ENCODE peak calls at places on chromosomes 5 and 9, in nine cellular contexts. Q, F, N, O, T, D, W, J and S are unnamed samples.

GRCh38 chr5:124877501-124878146 is 131.2 kb upstream of the ZNF608 start:
- DNase-seq in T (no peak), W (no peak), Q (no peak), O (no peak), F (no peak), J (no peak), N (no peak), D (no peak), S (no peak)

GRCh38 chr5:76083555-76084495 is 642 bp downstream of the SV2C start:
- DNase-seq in T (no peak), O (peak), W (peak), D (peak), J (peak), Q (peak), N (no peak), F (no peak), S (no peak)

GRCh38 chr5:126920291-126920690 is 110.1 kb downstream of the MARCHF3 start:
- DNase-seq in O (peak), J (no peak), N (no peak), W (no peak), Q (no peak), D (no peak), F (no peak), T (no peak), S (no peak)

GRCh38 chr9:132267660-132268059 is 87.1 kb downstream of the SETX start:
- DNase-seq in D (no peak), T (no peak), O (no peak), F (no peak), J (no peak), N (no peak), W (no peak), Q (no peak), S (no peak)

GRCh38 chr9:20472646-20473045 is 149.7 kb downstream of the MLLT3 start:
- DNase-seq in T (no peak), N (no peak), O (no peak), W (no peak), F (peak), Q (no peak), D (no peak), J (no peak), S (no peak)

GRCh38 chr9:92324889-92325268 is 271 bp downstream of the NOL8 start:
- DNase-seq in Q (no peak), N (no peak), W (no peak), T (no peak), J (peak), O (no peak), F (peak), D (no peak), S (no peak)

GRCh38 chr9:73701415-73702057 is 549.9 kb downstream of the ANXA1 start:
- DNase-seq in O (no peak), T (no peak), D (no peak), Q (no peak), F (no peak), N (no peak), W (no peak), J (no peak), S (peak)

GRCh38 chr5:34436761-34437501 is 219.2 kb upstream of the RAI14 start:
- DNase-seq in D (no peak), W (no peak), Q (no peak), T (no peak), F (no peak), N (no peak), O (no peak), J (no peak), S (no peak)

GRCh38 chr9:125994066-125994943 is 247.1 kb downstream of the PBX3 start:
- DNase-seq in F (no peak), W (no peak), N (no peak), D (no peak), T (no peak), J (peak), Q (no peak), O (no peak), S (no peak)
- H3K4me3 ChIP-seq in F (no peak), W (no peak), N (no peak), D (no peak), T (no peak), J (no peak), Q (no peak), O (no peak), S (no peak)

DNA sequence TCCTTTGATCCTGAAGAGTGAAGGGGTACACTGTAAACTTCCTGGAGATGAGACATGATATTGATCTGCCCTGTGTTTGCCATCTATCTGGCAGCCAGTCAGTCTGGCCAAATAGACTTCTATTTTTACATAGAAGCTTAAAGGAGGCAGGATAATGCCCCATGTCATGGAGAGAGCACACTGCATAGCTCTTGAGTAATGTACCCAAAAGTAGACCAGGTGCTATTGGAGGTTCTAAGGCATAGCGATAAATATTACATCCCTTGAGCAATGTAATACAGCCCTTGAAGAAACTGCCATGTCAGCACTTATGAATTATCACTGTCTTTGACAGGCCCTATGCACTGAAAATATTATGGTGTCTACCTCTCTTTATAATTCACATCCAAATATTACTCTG is 131.8 kb downstream of the GHR start:
- DNase-seq in J (no peak), Q (no peak), N (no peak), D (no peak), T (no peak), W (no peak), F (no peak), O (no peak), S (no peak)
- H3K4me3 ChIP-seq in J (no peak), Q (no peak), N (no peak), D (no peak), T (no peak), W (no peak), F (no peak), O (no peak), S (no peak)

DNA sequence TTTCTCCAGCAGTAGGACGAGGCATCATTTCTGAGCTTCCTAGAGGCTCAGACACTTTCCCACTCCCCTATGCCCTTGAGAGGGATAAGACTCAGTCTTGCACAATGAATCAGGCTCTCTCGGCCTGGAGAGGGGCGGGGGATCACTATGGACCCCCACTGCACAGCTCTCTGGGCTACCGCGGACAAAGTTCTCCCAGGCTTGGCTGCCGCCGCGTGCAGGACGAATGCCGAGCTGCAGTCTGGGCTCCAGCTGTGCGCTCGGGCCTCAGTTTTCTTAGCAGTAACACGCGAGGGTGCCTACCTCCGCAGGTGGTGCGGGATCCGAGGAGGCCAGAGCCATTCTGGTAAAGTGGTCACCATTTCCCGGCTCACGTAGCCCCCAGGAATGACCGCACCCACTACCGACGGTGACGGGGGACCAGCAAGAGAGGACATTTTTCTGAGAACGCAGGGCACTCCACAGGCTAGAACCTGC is 3.4 kb upstream of the MYORG start:
- DNase-seq in O (peak), T (no peak), N (no peak), F (no peak), W (no peak), Q (peak), J (peak), D (peak), S (no peak)
- H3K4me3 ChIP-seq in O (peak), T (no peak), N (no peak), F (no peak), W (peak), Q (peak), J (no peak), D (no peak), S (no peak)

DNA sequence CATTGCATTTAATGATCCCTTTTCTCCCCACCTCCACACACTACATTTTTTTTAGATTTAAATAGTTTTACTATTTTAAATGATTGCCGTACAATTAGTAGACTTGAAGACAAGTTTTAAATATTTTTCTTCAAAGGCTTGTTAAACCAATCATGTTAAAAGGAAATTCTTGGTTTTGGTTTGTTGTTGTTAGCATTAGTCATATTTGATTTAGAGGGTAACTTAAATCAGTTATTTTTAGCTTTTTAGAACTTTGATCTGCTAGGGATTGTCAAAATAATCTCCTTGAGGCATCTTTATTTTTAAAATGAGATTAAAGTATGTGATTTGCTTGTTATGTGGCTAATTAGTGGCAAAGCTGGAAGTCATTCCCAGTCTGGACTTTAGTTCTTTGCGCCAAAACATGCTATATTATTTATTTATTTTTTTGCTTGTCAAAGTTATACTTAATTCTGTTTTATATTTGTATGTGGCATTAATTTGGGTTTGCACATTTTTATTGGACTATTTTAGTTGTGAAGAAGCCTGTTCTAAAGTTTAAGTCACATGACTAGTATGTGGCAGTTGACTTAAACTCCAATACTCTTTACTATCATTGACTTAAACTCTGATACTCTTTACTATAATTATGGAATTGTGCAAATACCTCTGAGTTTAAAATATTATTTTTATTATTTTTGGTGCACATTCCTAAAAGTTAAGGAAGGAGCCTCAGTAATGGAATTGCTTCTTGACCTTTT is 14.7 kb downstream of the ITGA1 start:
- DNase-seq in F (no peak), W (no peak), T (no peak), J (no peak), Q (no peak), O (no peak), N (no peak), D (no peak), S (no peak)
- H3K4me3 ChIP-seq in F (peak), W (no peak), T (peak), J (peak), Q (peak), O (peak), N (no peak), D (no peak), S (peak)

GRCh38 chr9:89739531-89740315 is 134.9 kb downstream of the GADD45G start:
- DNase-seq in J (no peak), N (no peak), Q (no peak), F (no peak), W (no peak), D (no peak), T (no peak), O (no peak), S (no peak)
- H3K4me3 ChIP-seq in J (no peak), N (no peak), Q (no peak), F (no peak), W (no peak), D (no peak), T (no peak), O (no peak), S (no peak)